ENCODE peak calls at places on chromosomes 12 and 14, in four cellular contexts. I is SK-N-SH, R is HepG2, Y is GM12878. H is an unnamed sample.
A peak's percentile ranks its signal among the peaks of the same experiment; 100 is the strongest.

GRCh38 chr12:78418919-78419318 is 445.7 kb upstream of the SYT1 start:
- DNase-seq in Y (no peak), R (no peak), I (no peak), H (no peak)

GRCh38 chr12:46628176-46628575 is 197.6 kb downstream of the SLC38A4 start:
- DNase-seq in Y (no peak), R (no peak), I (no peak), H (no peak)

GRCh38 chr12:27844427-27845090 is 64.5 kb upstream of the MANSC4 start:
- DNase-seq in I (no peak), Y (no peak), R (peak; percentile 15), H (no peak)

GRCh38 chr12:56151672-56152131 is 685 bp upstream of the MYL6B start:
- DNase-seq in I (peak; percentile 71), Y (no peak), R (peak; percentile 80), H (peak; percentile 94)

GRCh38 chr14:44154446-44154845 is 352.6 kb downstream of the FSCB start:
- DNase-seq in Y (no peak), I (no peak), R (no peak), H (no peak)

GRCh38 chr12:53480425-53481107 is 18.7 kb downstream of the MAP3K12 start:
- DNase-seq in I (no peak), R (no peak), Y (no peak), H (no peak)

GRCh38 chr12:29547151-29547561 is 49.7 kb upstream of the OVCH1 start:
- DNase-seq in Y (no peak), I (no peak), R (no peak), H (no peak)

GRCh38 chr12:79451988-79452387 is 238.8 kb downstream of the PAWR start:
- DNase-seq in I (peak; percentile 23), R (peak; percentile 31), Y (no peak), H (peak; percentile 64)

GRCh38 chr14:75476274-75476995 is 45.8 kb upstream of the BATF start:
- DNase-seq in Y (no peak), R (peak; percentile 78), I (no peak), H (no peak)

GRCh38 chr12:114898159-114898558 is 214.2 kb upstream of the TBX3 start:
- DNase-seq in Y (no peak), I (no peak), R (no peak), H (no peak)

GRCh38 chr12:131177599-131177998 is 223.9 kb downstream of the ADGRD1 start:
- DNase-seq in R (no peak), Y (no peak), I (no peak), H (no peak)

GRCh38 chr12:11779286-11779685 is 129.8 kb downstream of the ETV6 start:
- DNase-seq in R (no peak), Y (peak; percentile 62), I (no peak), H (no peak)

GRCh38 chr12:111215891-111216290 is 153.0 kb downstream of the PHETA1 start:
- DNase-seq in R (no peak), I (no peak), Y (no peak), H (no peak)

GRCh38 chr12:110117948-110118685 is 6.0 kb upstream of the IFT81 start:
- DNase-seq in Y (no peak), I (no peak), R (peak; percentile 64), H (no peak)

GRCh38 chr12:122356192-122356635 is 66.3 kb downstream of the CLIP1 start:
- DNase-seq in I (peak; percentile 77), R (peak; percentile 54), Y (peak; percentile 19), H (peak; percentile 77)

GRCh38 chr12:48768147-48768546 is 20.7 kb downstream of the ADCY6 start:
- DNase-seq in Y (no peak), R (no peak), I (no peak), H (no peak)

GRCh38 chr14:75141967-75142366 is 15.1 kb upstream of the NEK9 start:
- DNase-seq in R (peak; percentile 42), I (peak; percentile 37), Y (no peak), H (no peak)

GRCh38 chr12:60872850-60873713 is 1277.3 kb downstream of the SLC16A7 start:
- DNase-seq in Y (no peak), I (no peak), R (no peak), H (no peak)

GRCh38 chr14:69152181-69152943 is 557 bp downstream of the DCAF5 start:
- DNase-seq in I (peak; percentile 67), R (peak; percentile 20), Y (no peak), H (no peak)
- TF ChIP-seq PBX3 in I (no peak), R (no peak), Y (no peak), H (no peak)

DNA sequence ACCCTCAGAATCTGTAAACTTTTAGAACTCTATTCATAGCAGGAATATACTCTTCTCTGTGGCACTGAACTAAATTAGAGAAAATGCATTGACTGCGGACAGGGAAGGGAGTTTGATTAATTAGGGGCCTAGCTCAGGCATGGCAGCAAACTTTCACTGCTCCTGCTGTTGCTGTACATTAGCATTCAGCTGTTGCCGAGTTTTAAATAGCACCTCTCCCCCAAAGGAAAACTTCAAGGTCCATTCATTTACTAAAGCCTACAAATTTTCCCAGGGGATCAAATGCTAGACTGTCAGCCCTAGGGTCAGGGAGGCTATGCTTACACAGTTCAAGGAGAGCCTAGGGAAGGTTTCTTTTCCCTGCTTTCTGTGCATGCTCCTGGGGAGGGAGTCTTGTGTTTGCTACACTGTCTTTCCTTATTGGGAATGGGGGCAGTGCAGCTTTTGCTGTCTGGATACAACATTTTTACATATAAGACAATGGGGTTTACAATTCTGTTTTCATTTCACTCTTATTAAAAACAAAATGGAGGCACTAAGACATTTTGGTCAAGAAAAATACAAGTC is 60.0 kb upstream of the GZMB start:
- DNase-seq in R (no peak), Y (no peak), I (no peak), H (no peak)
- H3K4me2 ChIP-seq in R (no peak overlapping the region), Y (no peak overlapping the region), I (no peak overlapping the region), H (no peak overlapping the region)

DNA sequence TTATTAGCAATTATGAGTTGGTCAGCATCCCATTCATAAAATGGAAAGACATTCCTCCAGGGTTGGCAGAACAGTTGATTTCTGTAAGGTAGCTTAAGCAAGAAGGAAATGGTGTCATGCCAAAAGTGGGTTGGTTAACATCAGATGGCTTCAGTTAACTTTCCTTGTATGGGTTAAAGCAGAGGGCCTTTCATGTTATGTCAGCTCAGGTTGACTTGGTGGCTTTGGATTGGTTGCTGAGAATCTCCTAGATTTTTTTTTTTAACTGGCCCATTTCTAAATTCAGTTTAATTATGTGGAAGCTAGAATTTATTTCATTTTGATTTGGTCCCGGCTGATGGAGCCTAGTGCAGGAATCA is 87.8 kb downstream of the BBS10 start:
- DNase-seq in R (no peak), I (no peak), Y (no peak), H (no peak)
- TF ChIP-seq PBX3 in R (no peak), I (no peak), Y (no peak), H (no peak)

GRCh38 chr14:36822671-36823070 is 161.0 kb downstream of the PAX9 start:
- DNase-seq in R (no peak), Y (no peak), I (no peak), H (no peak)
- H3K4me2 ChIP-seq in R (no peak overlapping the region), Y (no peak overlapping the region), I (no peak overlapping the region), H (no peak overlapping the region)

GRCh38 chr14:35435177-35435576 is 30.6 kb upstream of the NFKBIA start:
- DNase-seq in I (no peak), R (no peak), Y (no peak), H (no peak)
- TF ChIP-seq PBX3 in I (no peak), R (no peak), Y (no peak), H (no peak)

DNA sequence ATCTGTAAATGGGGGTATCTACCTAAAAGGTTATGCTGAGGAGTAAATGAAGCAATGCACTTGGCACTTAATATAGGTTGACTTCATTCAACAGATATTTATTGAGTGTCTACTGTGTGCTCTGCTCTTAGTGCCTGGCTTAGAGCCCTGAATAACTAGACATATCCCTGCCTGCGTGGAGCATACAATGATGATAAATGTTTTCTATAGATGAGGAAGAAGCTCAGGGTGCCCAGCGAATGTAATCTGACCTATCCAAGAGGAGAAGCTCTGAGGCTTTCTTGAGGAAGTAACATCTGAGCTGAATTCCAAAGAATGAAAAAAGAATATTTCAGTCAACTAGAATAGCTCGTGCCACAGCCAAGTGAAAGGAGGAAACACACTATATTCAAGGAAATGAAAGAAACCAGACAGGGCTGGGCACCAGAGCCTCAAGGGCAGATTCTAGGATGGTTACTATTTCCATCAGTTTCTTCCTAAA is 17.9 kb upstream of the HIGD1C start:
- DNase-seq in Y (no peak), R (no peak), I (no peak), H (no peak)
- H3K4me2 ChIP-seq in Y (no peak overlapping the region), R (peak overlapping the region; percentile 58), I (no peak overlapping the region), H (peak overlapping the region; percentile 31)

GRCh38 chr12:16583991-16584745 is 21.8 kb downstream of the LMO3 start:
- DNase-seq in Y (no peak), R (no peak), I (no peak), H (no peak)
- TF ChIP-seq PBX3 in Y (no peak), R (no peak), I (no peak), H (no peak)

GRCh38 chr12:9794484-9795063 is 32.7 kb upstream of the KLRF1 start:
- DNase-seq in R (no peak), Y (peak; percentile 11), I (no peak), H (no peak)
- H3K4me2 ChIP-seq in R (no peak overlapping the region), Y (peak overlapping the region; percentile 53), I (no peak overlapping the region), H (no peak overlapping the region)

DNA sequence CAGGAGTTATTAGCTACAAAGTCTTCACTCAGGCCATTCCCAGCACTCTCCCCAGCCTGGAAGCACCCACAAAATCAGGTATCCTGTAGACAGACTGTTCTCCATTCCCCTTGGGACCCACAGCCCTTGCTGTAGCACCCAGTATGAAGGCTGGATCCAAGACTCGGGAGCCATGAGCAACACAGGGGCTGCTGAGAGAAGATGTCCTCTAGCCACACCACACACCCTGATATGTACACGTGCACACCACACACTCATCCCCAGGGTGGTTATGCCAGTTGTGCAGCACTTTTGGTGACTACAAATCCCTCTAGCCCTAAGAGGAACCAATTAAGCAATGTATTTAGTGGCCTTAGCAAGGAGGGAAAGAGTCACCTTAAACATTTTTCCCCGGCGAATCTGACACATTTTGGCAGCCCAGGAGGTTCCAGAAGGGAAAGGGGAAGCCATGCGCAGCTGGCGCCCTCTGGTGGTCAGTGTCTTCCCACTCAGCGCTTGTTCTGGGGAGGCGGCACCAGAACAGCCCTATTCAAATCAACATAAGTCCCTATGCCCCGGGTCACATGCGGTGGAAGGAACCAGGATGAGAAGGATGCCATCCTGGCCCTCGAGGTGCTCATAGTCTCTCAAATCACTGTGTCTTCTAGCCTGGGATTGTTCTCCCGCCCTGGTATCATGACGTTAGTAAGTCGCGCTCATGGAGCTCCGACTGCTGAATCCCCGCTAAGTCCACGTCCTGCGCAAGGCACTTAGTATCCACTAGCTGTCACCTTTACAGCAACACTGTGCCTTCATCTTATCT is 96.9 kb downstream of the GCH1 start:
- DNase-seq in R (peak; percentile 62), Y (peak; percentile 27), I (peak; percentile 80), H (peak; percentile 86)
- TF ChIP-seq PBX3 in R (no peak), Y (no peak), I (no peak), H (no peak)

DNA sequence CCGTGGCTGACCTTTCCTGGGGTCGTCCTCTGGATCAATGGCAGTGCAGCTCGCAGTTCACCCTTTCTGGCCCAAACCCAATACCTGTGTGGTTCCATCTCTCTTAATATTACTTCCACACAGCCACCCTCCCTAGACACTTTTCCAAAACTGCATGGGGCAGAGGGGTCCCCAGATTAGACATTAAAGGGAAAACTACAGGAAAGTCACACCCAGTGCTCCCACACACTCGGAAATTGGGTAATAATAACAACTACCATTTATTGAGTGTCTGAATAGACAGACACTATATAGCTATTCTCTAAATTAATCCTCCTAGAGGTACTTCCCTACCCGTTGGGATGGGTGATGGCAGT is 628 bp upstream of the PXN start:
- DNase-seq in Y (no peak), I (no peak), R (no peak), H (no peak)
- H3K4me2 ChIP-seq in Y (peak overlapping the region; percentile 56), I (no peak overlapping the region), R (peak overlapping the region; percentile 83), H (peak overlapping the region; percentile 24)